ENCODE peak calls at places on chromosome 22, in four cellular contexts. One of them, this sample, is unnamed.

GRCh38 chr22:40041738-40042137 is 47.0 kb downstream of the FAM83F start:
- DNase-seq in H4: no peak
- DNase-seq in stimulated activated CD8-positive, alpha-beta memory T cell treated with anti-CD3 and anti-CD28 coated beads, Interleukin-15, amount 100 ng/mL, for 24 hours: no peak
- DNase-seq in H9: no peak
- DNase-seq in this sample: no peak

GRCh38 chr22:42366815-42367581 is 65.2 kb downstream of the NFAM1 start:
- DNase-seq in H4: no peak
- DNase-seq in stimulated activated CD8-positive, alpha-beta memory T cell treated with anti-CD3 and anti-CD28 coated beads, Interleukin-15, amount 100 ng/mL, for 24 hours: no peak
- DNase-seq in H9: no peak
- DNase-seq in this sample: no peak

GRCh38 chr22:24867327-24868022 is 61.5 kb downstream of the SGSM1 start:
- DNase-seq in H4: no peak
- DNase-seq in stimulated activated CD8-positive, alpha-beta memory T cell treated with anti-CD3 and anti-CD28 coated beads, Interleukin-15, amount 100 ng/mL, for 24 hours: no peak
- DNase-seq in H9: no peak
- DNase-seq in this sample: no peak

GRCh38 chr22:47465222-47465621 is 702.8 kb downstream of the TBC1D22A start:
- DNase-seq in H4: no peak
- DNase-seq in stimulated activated CD8-positive, alpha-beta memory T cell treated with anti-CD3 and anti-CD28 coated beads, Interleukin-15, amount 100 ng/mL, for 24 hours: no peak
- DNase-seq in H9: no peak
- DNase-seq in this sample: no peak

GRCh38 chr22:50125029-50125428 is 35.2 kb downstream of the MOV10L1 start:
- DNase-seq in H4: no peak
- DNase-seq in stimulated activated CD8-positive, alpha-beta memory T cell treated with anti-CD3 and anti-CD28 coated beads, Interleukin-15, amount 100 ng/mL, for 24 hours: no peak
- DNase-seq in H9: no peak
- DNase-seq in this sample: no peak

GRCh38 chr22:28440517-28441366 is 238.9 kb downstream of the TTC28 start:
- DNase-seq in H4: no peak
- DNase-seq in stimulated activated CD8-positive, alpha-beta memory T cell treated with anti-CD3 and anti-CD28 coated beads, Interleukin-15, amount 100 ng/mL, for 24 hours: no peak
- DNase-seq in H9: no peak
- DNase-seq in this sample: no peak

GRCh38 chr22:50517495-50518260 is 7.7 kb downstream of the SCO2 start:
- DNase-seq in H4: no peak
- DNase-seq in stimulated activated CD8-positive, alpha-beta memory T cell treated with anti-CD3 and anti-CD28 coated beads, Interleukin-15, amount 100 ng/mL, for 24 hours: no peak
- DNase-seq in H9: no peak
- DNase-seq in this sample: no peak

GRCh38 chr22:32803020-32803758 is 1.7 kb downstream of the TIMP3 start:
- DNase-seq in H4: no peak
- DNase-seq in stimulated activated CD8-positive, alpha-beta memory T cell treated with anti-CD3 and anti-CD28 coated beads, Interleukin-15, amount 100 ng/mL, for 24 hours: no peak
- DNase-seq in H9: no peak
- DNase-seq in this sample: no peak

GRCh38 chr22:22955866-22956535 is 68.4 kb downstream of the IGLL5 start:
- DNase-seq in H4: peak
- DNase-seq in stimulated activated CD8-positive, alpha-beta memory T cell treated with anti-CD3 and anti-CD28 coated beads, Interleukin-15, amount 100 ng/mL, for 24 hours: no peak
- DNase-seq in H9: peak
- DNase-seq in this sample: peak

GRCh38 chr22:32545801-32546200 is 71.2 kb downstream of the FBXO7 start:
- DNase-seq in H4: peak
- DNase-seq in stimulated activated CD8-positive, alpha-beta memory T cell treated with anti-CD3 and anti-CD28 coated beads, Interleukin-15, amount 100 ng/mL, for 24 hours: no peak
- DNase-seq in H9: no peak
- DNase-seq in this sample: no peak

GRCh38 chr22:41943661-41944209 is 3.2 kb downstream of the CENPM start:
- DNase-seq in H4: no peak
- DNase-seq in stimulated activated CD8-positive, alpha-beta memory T cell treated with anti-CD3 and anti-CD28 coated beads, Interleukin-15, amount 100 ng/mL, for 24 hours: no peak
- DNase-seq in H9: no peak
- DNase-seq in this sample: no peak

GRCh38 chr22:45072322-45072903 is 62.6 kb upstream of the PHF21B start:
- DNase-seq in H4: peak
- DNase-seq in stimulated activated CD8-positive, alpha-beta memory T cell treated with anti-CD3 and anti-CD28 coated beads, Interleukin-15, amount 100 ng/mL, for 24 hours: no peak
- DNase-seq in H9: peak
- DNase-seq in this sample: no peak

GRCh38 chr22:46297151-46297819 is 615 bp downstream of the GTSE1 start:
- DNase-seq in H4: no peak
- DNase-seq in stimulated activated CD8-positive, alpha-beta memory T cell treated with anti-CD3 and anti-CD28 coated beads, Interleukin-15, amount 100 ng/mL, for 24 hours: no peak
- DNase-seq in H9: no peak
- DNase-seq in this sample: no peak

GRCh38 chr22:20956258-20957117 is 10.6 kb upstream of the AIFM3 start:
- DNase-seq in H4: no peak
- DNase-seq in stimulated activated CD8-positive, alpha-beta memory T cell treated with anti-CD3 and anti-CD28 coated beads, Interleukin-15, amount 100 ng/mL, for 24 hours: no peak
- DNase-seq in H9: peak
- DNase-seq in this sample: no peak

GRCh38 chr22:19495562-19496323 is 16.0 kb downstream of the CDC45 start:
- DNase-seq in H4: no peak
- DNase-seq in stimulated activated CD8-positive, alpha-beta memory T cell treated with anti-CD3 and anti-CD28 coated beads, Interleukin-15, amount 100 ng/mL, for 24 hours: no peak
- DNase-seq in H9: no peak
- DNase-seq in this sample: no peak

GRCh38 chr22:35446365-35446764 is 46.4 kb downstream of the MCM5 start:
- DNase-seq in H4: peak
- DNase-seq in stimulated activated CD8-positive, alpha-beta memory T cell treated with anti-CD3 and anti-CD28 coated beads, Interleukin-15, amount 100 ng/mL, for 24 hours: no peak
- DNase-seq in H9: no peak
- DNase-seq in this sample: peak

GRCh38 chr22:47091241-47091691 is 328.8 kb downstream of the TBC1D22A start:
- DNase-seq in H4: no peak
- DNase-seq in stimulated activated CD8-positive, alpha-beta memory T cell treated with anti-CD3 and anti-CD28 coated beads, Interleukin-15, amount 100 ng/mL, for 24 hours: no peak
- DNase-seq in H9: no peak
- DNase-seq in this sample: no peak

GRCh38 chr22:23305922-23306374 is 125.6 kb downstream of the BCR start:
- DNase-seq in H4: peak
- DNase-seq in stimulated activated CD8-positive, alpha-beta memory T cell treated with anti-CD3 and anti-CD28 coated beads, Interleukin-15, amount 100 ng/mL, for 24 hours: no peak
- DNase-seq in H9: no peak
- DNase-seq in this sample: no peak

GRCh38 chr22:46233231-46233630 is 16.9 kb downstream of the CDPF1 start:
- DNase-seq in H4: no peak
- DNase-seq in stimulated activated CD8-positive, alpha-beta memory T cell treated with anti-CD3 and anti-CD28 coated beads, Interleukin-15, amount 100 ng/mL, for 24 hours: no peak
- DNase-seq in H9: no peak
- DNase-seq in this sample: no peak

GRCh38 chr22:22866381-22867111 is 21.1 kb upstream of the IGLL5 start:
- DNase-seq in H4: no peak
- DNase-seq in stimulated activated CD8-positive, alpha-beta memory T cell treated with anti-CD3 and anti-CD28 coated beads, Interleukin-15, amount 100 ng/mL, for 24 hours: no peak
- DNase-seq in H9: no peak
- DNase-seq in this sample: no peak

GRCh38 chr22:45207981-45208664 is 32.6 kb downstream of the KIAA0930 start:
- DNase-seq in H4: no peak
- DNase-seq in stimulated activated CD8-positive, alpha-beta memory T cell treated with anti-CD3 and anti-CD28 coated beads, Interleukin-15, amount 100 ng/mL, for 24 hours: no peak
- DNase-seq in H9: peak
- DNase-seq in this sample: peak

GRCh38 chr22:39520054-39520873 is at the start of gene ATF4:
- DNase-seq in H4: peak
- DNase-seq in stimulated activated CD8-positive, alpha-beta memory T cell treated with anti-CD3 and anti-CD28 coated beads, Interleukin-15, amount 100 ng/mL, for 24 hours: peak
- DNase-seq in H9: peak
- DNase-seq in this sample: peak

GRCh38 chr22:19877626-19878339 is 23.1 kb upstream of the GNB1L start:
- DNase-seq in H4: no peak
- DNase-seq in stimulated activated CD8-positive, alpha-beta memory T cell treated with anti-CD3 and anti-CD28 coated beads, Interleukin-15, amount 100 ng/mL, for 24 hours: no peak
- DNase-seq in H9: no peak
- DNase-seq in this sample: no peak

GRCh38 chr22:44940121-44940520 is 69.7 kb downstream of the PHF21B start:
- DNase-seq in H4: no peak
- DNase-seq in stimulated activated CD8-positive, alpha-beta memory T cell treated with anti-CD3 and anti-CD28 coated beads, Interleukin-15, amount 100 ng/mL, for 24 hours: no peak
- DNase-seq in H9: peak
- DNase-seq in this sample: no peak

GRCh38 chr22:36037102-36037758 is 8.6 kb upstream of the RBFOX2 start:
- DNase-seq in H4: no peak
- DNase-seq in stimulated activated CD8-positive, alpha-beta memory T cell treated with anti-CD3 and anti-CD28 coated beads, Interleukin-15, amount 100 ng/mL, for 24 hours: no peak
- DNase-seq in H9: no peak
- DNase-seq in this sample: no peak

GRCh38 chr22:44570476-44571445 is 72.7 kb upstream of the RTL6 start:
- DNase-seq in H4: no peak
- DNase-seq in stimulated activated CD8-positive, alpha-beta memory T cell treated with anti-CD3 and anti-CD28 coated beads, Interleukin-15, amount 100 ng/mL, for 24 hours: no peak
- DNase-seq in H9: no peak
- DNase-seq in this sample: no peak

GRCh38 chr22:32967285-32968101 is 90.7 kb downstream of the SYN3 start:
- DNase-seq in H4: no peak
- DNase-seq in stimulated activated CD8-positive, alpha-beta memory T cell treated with anti-CD3 and anti-CD28 coated beads, Interleukin-15, amount 100 ng/mL, for 24 hours: no peak
- DNase-seq in H9: no peak
- DNase-seq in this sample: no peak

GRCh38 chr22:46007003-46007847 is 30.3 kb upstream of the WNT7B start:
- DNase-seq in H4: peak
- DNase-seq in stimulated activated CD8-positive, alpha-beta memory T cell treated with anti-CD3 and anti-CD28 coated beads, Interleukin-15, amount 100 ng/mL, for 24 hours: no peak
- DNase-seq in H9: no peak
- DNase-seq in this sample: no peak

GRCh38 chr22:29480512-29481264 is 670 bp downstream of the NEFH start:
- DNase-seq in H4: no peak
- DNase-seq in stimulated activated CD8-positive, alpha-beta memory T cell treated with anti-CD3 and anti-CD28 coated beads, Interleukin-15, amount 100 ng/mL, for 24 hours: no peak
- DNase-seq in H9: peak
- DNase-seq in this sample: no peak

GRCh38 chr22:23206915-23207314 is 26.6 kb downstream of the BCR start:
- DNase-seq in H4: no peak
- DNase-seq in stimulated activated CD8-positive, alpha-beta memory T cell treated with anti-CD3 and anti-CD28 coated beads, Interleukin-15, amount 100 ng/mL, for 24 hours: no peak
- DNase-seq in H9: no peak
- DNase-seq in this sample: no peak

GRCh38 chr22:29268511-29269229 is 602 bp downstream of the EWSR1 start:
- DNase-seq in H4: no peak
- DNase-seq in stimulated activated CD8-positive, alpha-beta memory T cell treated with anti-CD3 and anti-CD28 coated beads, Interleukin-15, amount 100 ng/mL, for 24 hours: no peak
- DNase-seq in H9: no peak
- DNase-seq in this sample: no peak

GRCh38 chr22:37418627-37419369 is 8.5 kb downstream of the ELFN2 start:
- DNase-seq in H4: no peak
- DNase-seq in stimulated activated CD8-positive, alpha-beta memory T cell treated with anti-CD3 and anti-CD28 coated beads, Interleukin-15, amount 100 ng/mL, for 24 hours: no peak
- DNase-seq in H9: no peak
- DNase-seq in this sample: no peak

GRCh38 chr22:30875481-30876215 is 92.9 kb downstream of the MORC2 start:
- DNase-seq in H4: no peak
- DNase-seq in stimulated activated CD8-positive, alpha-beta memory T cell treated with anti-CD3 and anti-CD28 coated beads, Interleukin-15, amount 100 ng/mL, for 24 hours: no peak
- DNase-seq in H9: no peak
- DNase-seq in this sample: no peak

GRCh38 chr22:17334983-17335382 is 34.3 kb upstream of the CECR2 start:
- DNase-seq in H4: no peak
- DNase-seq in stimulated activated CD8-positive, alpha-beta memory T cell treated with anti-CD3 and anti-CD28 coated beads, Interleukin-15, amount 100 ng/mL, for 24 hours: no peak
- DNase-seq in H9: no peak
- DNase-seq in this sample: no peak

GRCh38 chr22:30206964-30207363 is 39.6 kb downstream of the LIF start:
- DNase-seq in H4: peak
- DNase-seq in stimulated activated CD8-positive, alpha-beta memory T cell treated with anti-CD3 and anti-CD28 coated beads, Interleukin-15, amount 100 ng/mL, for 24 hours: no peak
- DNase-seq in H9: peak
- DNase-seq in this sample: peak

This sample was measured in non-pigmented ciliary epithelial cell.